ENCODE peak calls at places on chromosomes 13 and 19, in six cellular contexts. One of them, this sample, is unnamed.

GRCh38 chr19:13931582-13932378 is 6.4 kb downstream of the PODNL1 start:
- DNase-seq in stimulated activated CD4-positive, alpha-beta T cell treated with anti-CD3 and anti-CD28 coated beads, Interleukin-15, amount 100 ng/mL, for 1 hour: no peak
- DNase-seq in AG08396: no peak
- DNase-seq in amniotic stem cell: no peak
- DNase-seq in progenitor cell of endocrine pancreas: no peak
- DNase-seq in foreskin fibroblast: no peak
- DNase-seq in this sample: no peak

GRCh38 chr13:43792456-43792855 is 5.7 kb upstream of the ENOX1 start:
- DNase-seq in amniotic stem cell: no peak
- DNase-seq in stimulated activated CD4-positive, alpha-beta T cell treated with anti-CD3 and anti-CD28 coated beads, Interleukin-15, amount 100 ng/mL, for 1 hour: no peak
- DNase-seq in foreskin fibroblast: no peak
- DNase-seq in AG08396: no peak
- DNase-seq in progenitor cell of endocrine pancreas: no peak
- DNase-seq in this sample: no peak

GRCh38 chr13:40336228-40337221 is 329.9 kb downstream of the FOXO1 start:
- DNase-seq in progenitor cell of endocrine pancreas: no peak
- DNase-seq in stimulated activated CD4-positive, alpha-beta T cell treated with anti-CD3 and anti-CD28 coated beads, Interleukin-15, amount 100 ng/mL, for 1 hour: no peak
- DNase-seq in amniotic stem cell: no peak
- DNase-seq in foreskin fibroblast: no peak
- DNase-seq in AG08396: no peak
- DNase-seq in this sample: no peak

GRCh38 chr13:62512194-62513141 is 1096.8 kb upstream of the PCDH20 start:
- DNase-seq in amniotic stem cell: no peak
- DNase-seq in stimulated activated CD4-positive, alpha-beta T cell treated with anti-CD3 and anti-CD28 coated beads, Interleukin-15, amount 100 ng/mL, for 1 hour: no peak
- DNase-seq in AG08396: no peak
- DNase-seq in foreskin fibroblast: peak; percentile 7
- DNase-seq in progenitor cell of endocrine pancreas: no peak
- DNase-seq in this sample: no peak

GRCh38 chr19:31173991-31174390 is 175.2 kb downstream of the TSHZ3 start:
- DNase-seq in stimulated activated CD4-positive, alpha-beta T cell treated with anti-CD3 and anti-CD28 coated beads, Interleukin-15, amount 100 ng/mL, for 1 hour: no peak
- DNase-seq in AG08396: no peak
- DNase-seq in amniotic stem cell: no peak
- DNase-seq in foreskin fibroblast: no peak
- DNase-seq in progenitor cell of endocrine pancreas: no peak
- DNase-seq in this sample: no peak

GRCh38 chr13:41596190-41596589 is 138.8 kb downstream of the RGCC start:
- DNase-seq in progenitor cell of endocrine pancreas: no peak
- DNase-seq in amniotic stem cell: no peak
- DNase-seq in AG08396: no peak
- DNase-seq in stimulated activated CD4-positive, alpha-beta T cell treated with anti-CD3 and anti-CD28 coated beads, Interleukin-15, amount 100 ng/mL, for 1 hour: no peak
- DNase-seq in foreskin fibroblast: no peak
- DNase-seq in this sample: no peak

GRCh38 chr13:51800456-51800855 is 3.5 kb downstream of the DHRS12 start:
- DNase-seq in AG08396: no peak
- DNase-seq in progenitor cell of endocrine pancreas: no peak
- DNase-seq in foreskin fibroblast: no peak
- DNase-seq in amniotic stem cell: no peak
- DNase-seq in stimulated activated CD4-positive, alpha-beta T cell treated with anti-CD3 and anti-CD28 coated beads, Interleukin-15, amount 100 ng/mL, for 1 hour: no peak
- DNase-seq in this sample: no peak

GRCh38 chr13:25943666-25944065 is 108.2 kb downstream of the SHISA2 start:
- DNase-seq in amniotic stem cell: no peak
- DNase-seq in AG08396: no peak
- DNase-seq in foreskin fibroblast: no peak
- DNase-seq in stimulated activated CD4-positive, alpha-beta T cell treated with anti-CD3 and anti-CD28 coated beads, Interleukin-15, amount 100 ng/mL, for 1 hour: no peak
- DNase-seq in progenitor cell of endocrine pancreas: no peak
- DNase-seq in this sample: peak; percentile 83

GRCh38 chr19:10289836-10290438 is at the start of gene ICAM5:
- DNase-seq in stimulated activated CD4-positive, alpha-beta T cell treated with anti-CD3 and anti-CD28 coated beads, Interleukin-15, amount 100 ng/mL, for 1 hour: no peak
- DNase-seq in AG08396: peak; percentile 55
- DNase-seq in progenitor cell of endocrine pancreas: no peak
- DNase-seq in amniotic stem cell: no peak
- DNase-seq in foreskin fibroblast: no peak
- DNase-seq in this sample: no peak

GRCh38 chr19:32164384-32164992 is 180.9 kb upstream of the ZNF507 start:
- DNase-seq in stimulated activated CD4-positive, alpha-beta T cell treated with anti-CD3 and anti-CD28 coated beads, Interleukin-15, amount 100 ng/mL, for 1 hour: no peak
- DNase-seq in amniotic stem cell: no peak
- DNase-seq in progenitor cell of endocrine pancreas: no peak
- DNase-seq in AG08396: no peak
- DNase-seq in foreskin fibroblast: no peak
- DNase-seq in this sample: no peak

GRCh38 chr13:47291116-47291656 is 394.3 kb upstream of the HTR2A start:
- DNase-seq in stimulated activated CD4-positive, alpha-beta T cell treated with anti-CD3 and anti-CD28 coated beads, Interleukin-15, amount 100 ng/mL, for 1 hour: no peak
- DNase-seq in amniotic stem cell: no peak
- DNase-seq in progenitor cell of endocrine pancreas: no peak
- DNase-seq in AG08396: no peak
- DNase-seq in foreskin fibroblast: no peak
- DNase-seq in this sample: no peak

GRCh38 chr19:34408421-34408820 is 4.2 kb downstream of the PDCD2L start:
- DNase-seq in AG08396: no peak
- DNase-seq in foreskin fibroblast: no peak
- DNase-seq in amniotic stem cell: no peak
- DNase-seq in progenitor cell of endocrine pancreas: no peak
- DNase-seq in stimulated activated CD4-positive, alpha-beta T cell treated with anti-CD3 and anti-CD28 coated beads, Interleukin-15, amount 100 ng/mL, for 1 hour: no peak
- DNase-seq in this sample: no peak

GRCh38 chr19:48968179-48968661 is 3.1 kb downstream of the FTL start:
- DNase-seq in progenitor cell of endocrine pancreas: no peak
- DNase-seq in foreskin fibroblast: no peak
- DNase-seq in amniotic stem cell: no peak
- DNase-seq in stimulated activated CD4-positive, alpha-beta T cell treated with anti-CD3 and anti-CD28 coated beads, Interleukin-15, amount 100 ng/mL, for 1 hour: no peak
- DNase-seq in AG08396: no peak
- DNase-seq in this sample: no peak

GRCh38 chr19:30052122-30053075 is 110.4 kb downstream of the URI1 start:
- DNase-seq in AG08396: no peak
- DNase-seq in stimulated activated CD4-positive, alpha-beta T cell treated with anti-CD3 and anti-CD28 coated beads, Interleukin-15, amount 100 ng/mL, for 1 hour: no peak
- DNase-seq in foreskin fibroblast: no peak
- DNase-seq in amniotic stem cell: no peak
- DNase-seq in progenitor cell of endocrine pancreas: no peak
- DNase-seq in this sample: no peak

GRCh38 chr19:11848594-11849263 is at the start of gene ZNF439:
- DNase-seq in stimulated activated CD4-positive, alpha-beta T cell treated with anti-CD3 and anti-CD28 coated beads, Interleukin-15, amount 100 ng/mL, for 1 hour: peak; percentile 72
- DNase-seq in AG08396: peak; percentile 92
- DNase-seq in progenitor cell of endocrine pancreas: peak; percentile 12
- DNase-seq in foreskin fibroblast: peak; percentile 81
- DNase-seq in amniotic stem cell: peak; percentile 77
- DNase-seq in this sample: peak; percentile 9

GRCh38 chr13:36806102-36806501 is 12.9 kb upstream of the RFXAP start:
- DNase-seq in foreskin fibroblast: no peak
- DNase-seq in amniotic stem cell: no peak
- DNase-seq in progenitor cell of endocrine pancreas: no peak
- DNase-seq in AG08396: no peak
- DNase-seq in stimulated activated CD4-positive, alpha-beta T cell treated with anti-CD3 and anti-CD28 coated beads, Interleukin-15, amount 100 ng/mL, for 1 hour: no peak
- DNase-seq in this sample: no peak

GRCh38 chr13:78572459-78572858 is 30.9 kb downstream of the POU4F1 start:
- DNase-seq in progenitor cell of endocrine pancreas: no peak
- DNase-seq in AG08396: no peak
- DNase-seq in amniotic stem cell: no peak
- DNase-seq in stimulated activated CD4-positive, alpha-beta T cell treated with anti-CD3 and anti-CD28 coated beads, Interleukin-15, amount 100 ng/mL, for 1 hour: no peak
- DNase-seq in foreskin fibroblast: no peak
- DNase-seq in this sample: no peak

GRCh38 chr13:62502606-62503005 is 1087.0 kb upstream of the PCDH20 start:
- DNase-seq in progenitor cell of endocrine pancreas: no peak
- DNase-seq in foreskin fibroblast: no peak
- DNase-seq in stimulated activated CD4-positive, alpha-beta T cell treated with anti-CD3 and anti-CD28 coated beads, Interleukin-15, amount 100 ng/mL, for 1 hour: no peak
- DNase-seq in AG08396: no peak
- DNase-seq in amniotic stem cell: no peak
- DNase-seq in this sample: no peak

GRCh38 chr13:66171821-66172220 is 1058.3 kb downstream of the PCDH9 start:
- DNase-seq in stimulated activated CD4-positive, alpha-beta T cell treated with anti-CD3 and anti-CD28 coated beads, Interleukin-15, amount 100 ng/mL, for 1 hour: no peak
- DNase-seq in foreskin fibroblast: no peak
- DNase-seq in progenitor cell of endocrine pancreas: no peak
- DNase-seq in AG08396: no peak
- DNase-seq in amniotic stem cell: no peak
- DNase-seq in this sample: no peak

GRCh38 chr13:42354246-42355117 is 82.5 kb downstream of the AKAP11 start:
- DNase-seq in AG08396: peak; percentile 9
- DNase-seq in amniotic stem cell: no peak
- DNase-seq in foreskin fibroblast: no peak
- DNase-seq in stimulated activated CD4-positive, alpha-beta T cell treated with anti-CD3 and anti-CD28 coated beads, Interleukin-15, amount 100 ng/mL, for 1 hour: no peak
- DNase-seq in progenitor cell of endocrine pancreas: no peak
- DNase-seq in this sample: no peak

GRCh38 chr19:3095375-3096191 is 1.4 kb downstream of the GNA11 start:
- DNase-seq in foreskin fibroblast: no peak
- DNase-seq in amniotic stem cell: no peak
- DNase-seq in progenitor cell of endocrine pancreas: no peak
- DNase-seq in AG08396: no peak
- DNase-seq in stimulated activated CD4-positive, alpha-beta T cell treated with anti-CD3 and anti-CD28 coated beads, Interleukin-15, amount 100 ng/mL, for 1 hour: no peak
- DNase-seq in this sample: no peak

GRCh38 chr13:101305981-101306411 is 110.3 kb downstream of the NALCN start:
- DNase-seq in foreskin fibroblast: no peak
- DNase-seq in stimulated activated CD4-positive, alpha-beta T cell treated with anti-CD3 and anti-CD28 coated beads, Interleukin-15, amount 100 ng/mL, for 1 hour: no peak
- DNase-seq in AG08396: no peak
- DNase-seq in progenitor cell of endocrine pancreas: no peak
- DNase-seq in amniotic stem cell: no peak
- DNase-seq in this sample: no peak

GRCh38 chr13:43905435-43906031 is 25.8 kb downstream of the LACC1 start:
- DNase-seq in AG08396: peak; percentile 46
- DNase-seq in foreskin fibroblast: peak; percentile 41
- DNase-seq in amniotic stem cell: peak; percentile 47
- DNase-seq in progenitor cell of endocrine pancreas: no peak
- DNase-seq in stimulated activated CD4-positive, alpha-beta T cell treated with anti-CD3 and anti-CD28 coated beads, Interleukin-15, amount 100 ng/mL, for 1 hour: no peak
- DNase-seq in this sample: peak; percentile 31

GRCh38 chr13:51848674-51849073 is 3.7 kb upstream of the TMEM272 start:
- DNase-seq in AG08396: peak; percentile 26
- DNase-seq in foreskin fibroblast: peak; percentile 20
- DNase-seq in amniotic stem cell: no peak
- DNase-seq in progenitor cell of endocrine pancreas: no peak
- DNase-seq in stimulated activated CD4-positive, alpha-beta T cell treated with anti-CD3 and anti-CD28 coated beads, Interleukin-15, amount 100 ng/mL, for 1 hour: no peak
- DNase-seq in this sample: no peak

GRCh38 chr13:85970727-85971126 is 171.5 kb upstream of the SLITRK6 start:
- DNase-seq in foreskin fibroblast: no peak
- DNase-seq in AG08396: no peak
- DNase-seq in stimulated activated CD4-positive, alpha-beta T cell treated with anti-CD3 and anti-CD28 coated beads, Interleukin-15, amount 100 ng/mL, for 1 hour: no peak
- DNase-seq in progenitor cell of endocrine pancreas: no peak
- DNase-seq in amniotic stem cell: no peak
- DNase-seq in this sample: no peak

This sample was measured in epithelial cell of proximal tubule.